ENCODE peak calls at places on chromosome 15, in five cellular contexts. One of them, this sample, is unnamed.

GRCh38 chr15:27095809-27096580 is 125.0 kb downstream of the GABRG3 start:
- DNase-seq in SK-N-SH: peak; percentile 80
- DNase-seq in transverse colon: no peak
- DNase-seq in stomach: no peak
- DNase-seq in spleen: no peak
- DNase-seq in this sample: no peak

GRCh38 chr15:87578776-87579175 is 677.8 kb downstream of the NTRK3 start:
- DNase-seq in SK-N-SH: no peak
- DNase-seq in transverse colon: no peak
- DNase-seq in spleen: no peak
- DNase-seq in stomach: no peak
- DNase-seq in this sample: no peak

GRCh38 chr15:101765772-101766456 is 37.4 kb upstream of the OR4F6 start:
- DNase-seq in stomach: no peak
- DNase-seq in SK-N-SH: no peak
- DNase-seq in spleen: no peak
- DNase-seq in transverse colon: no peak
- DNase-seq in this sample: no peak

GRCh38 chr15:68557469-68558317 is 21.1 kb upstream of the CORO2B start:
- DNase-seq in SK-N-SH: no peak
- DNase-seq in transverse colon: no peak
- DNase-seq in spleen: no peak
- DNase-seq in stomach: no peak
- DNase-seq in this sample: no peak

GRCh38 chr15:57544840-57545239 is 46.9 kb upstream of the MYZAP start:
- DNase-seq in spleen: no peak
- DNase-seq in transverse colon: no peak
- DNase-seq in SK-N-SH: no peak
- DNase-seq in stomach: no peak
- DNase-seq in this sample: no peak

GRCh38 chr15:20357139-20358065 is 184.2 kb downstream of the GOLGA6L6 start:
- DNase-seq in spleen: peak; percentile 85
- DNase-seq in stomach: peak; percentile 25
- DNase-seq in transverse colon: no peak
- DNase-seq in SK-N-SH: no peak
- DNase-seq in this sample: no peak

GRCh38 chr15:38690737-38691332 is 126.2 kb upstream of the RASGRP1 start:
- DNase-seq in stomach: peak; percentile 73
- DNase-seq in SK-N-SH: peak; percentile 32
- DNase-seq in transverse colon: peak; percentile 76
- DNase-seq in spleen: no peak
- DNase-seq in this sample: peak; percentile 45

GRCh38 chr15:52217186-52217585 is 26.0 kb upstream of the GNB5 start:
- DNase-seq in stomach: peak; percentile 65
- DNase-seq in transverse colon: peak; percentile 19
- DNase-seq in spleen: no peak
- DNase-seq in SK-N-SH: no peak
- DNase-seq in this sample: no peak

GRCh38 chr15:31347067-31347975 is 20.7 kb downstream of the KLF13 start:
- DNase-seq in stomach: no peak
- DNase-seq in transverse colon: no peak
- DNase-seq in SK-N-SH: no peak
- DNase-seq in spleen: peak; percentile 93
- DNase-seq in this sample: no peak

GRCh38 chr15:31316135-31316795 is 10.4 kb upstream of the KLF13 start:
- DNase-seq in transverse colon: no peak
- DNase-seq in stomach: no peak
- DNase-seq in spleen: no peak
- DNase-seq in SK-N-SH: no peak
- DNase-seq in this sample: no peak

GRCh38 chr15:68311464-68311835 is 33.9 kb downstream of the FEM1B start:
- DNase-seq in SK-N-SH: no peak
- DNase-seq in transverse colon: no peak
- DNase-seq in stomach: no peak
- DNase-seq in spleen: peak; percentile 51
- DNase-seq in this sample: no peak

GRCh38 chr15:38883987-38884386 is 319.4 kb upstream of the RASGRP1 start:
- DNase-seq in SK-N-SH: peak; percentile 67
- DNase-seq in transverse colon: no peak
- DNase-seq in spleen: no peak
- DNase-seq in stomach: no peak
- DNase-seq in this sample: no peak

DNA sequence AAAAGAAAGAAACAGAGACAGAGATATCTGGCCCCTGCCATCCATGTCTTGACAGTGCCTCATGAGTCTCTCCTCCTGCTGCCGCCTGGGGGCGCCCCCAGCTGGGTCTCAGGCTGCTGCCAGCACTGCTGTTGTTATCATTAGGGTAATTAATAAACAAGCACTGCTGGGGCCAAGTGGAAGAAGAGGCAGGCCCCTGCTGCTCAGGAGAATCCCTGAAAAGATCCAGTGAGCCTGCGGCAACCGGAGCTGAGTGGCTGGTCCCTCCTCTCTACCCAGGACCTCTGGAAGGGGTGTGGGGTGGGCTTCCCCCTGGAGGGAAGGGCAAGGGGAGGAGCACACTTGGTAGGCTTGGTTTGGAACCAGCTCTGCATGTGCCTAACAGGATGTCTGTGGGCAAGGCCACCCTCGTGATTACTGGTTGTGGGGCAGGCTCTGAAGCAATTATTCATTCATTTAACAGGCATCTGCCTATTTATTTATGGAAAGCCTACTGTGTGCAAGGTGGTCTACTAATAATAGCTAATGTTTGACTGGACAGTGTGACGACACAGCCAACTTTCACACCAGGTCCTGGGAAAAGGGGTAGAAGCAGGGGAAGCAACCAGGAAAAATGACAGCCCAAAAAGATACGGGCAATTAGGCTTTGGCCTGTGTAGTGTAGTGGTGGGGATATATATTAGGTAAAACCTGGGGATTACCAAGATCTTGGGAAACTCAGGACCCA is 1.2 kb upstream of the TYRO3 start:
- DNase-seq in SK-N-SH: peak; percentile 89
- DNase-seq in transverse colon: peak; percentile 60
- DNase-seq in stomach: peak; percentile 69
- DNase-seq in spleen: peak; percentile 88
- DNase-seq in this sample: peak; percentile 76
- H3K27ac ChIP-seq in SK-N-SH: peak overlapping the region; percentile 45
- H3K27ac ChIP-seq in transverse colon: no peak overlapping the region
- H3K27ac ChIP-seq in stomach: peak overlapping the region; percentile 32
- H3K27ac ChIP-seq in spleen: peak overlapping the region; percentile 75
- H3K27ac ChIP-seq in this sample: peak overlapping the region; percentile 47

GRCh38 chr15:58962136-58962535 is 25.3 kb upstream of the RNF111 start:
- DNase-seq in spleen: no peak
- DNase-seq in transverse colon: no peak
- DNase-seq in stomach: no peak
- DNase-seq in SK-N-SH: no peak
- DNase-seq in this sample: no peak
- TF ChIP-seq POLR2AphosphoS5 in spleen: no peak
- TF ChIP-seq POLR2AphosphoS5 in transverse colon: no peak
- TF ChIP-seq POLR2AphosphoS5 in stomach: no peak
- TF ChIP-seq POLR2AphosphoS5 in SK-N-SH: no peak
- TF ChIP-seq POLR2AphosphoS5 in this sample: no peak

GRCh38 chr15:43144512-43144911 is 11.1 kb downstream of the TMEM62 start:
- DNase-seq in transverse colon: no peak
- DNase-seq in spleen: no peak
- DNase-seq in SK-N-SH: no peak
- DNase-seq in stomach: no peak
- DNase-seq in this sample: no peak
- H3K27ac ChIP-seq in transverse colon: no peak overlapping the region
- H3K27ac ChIP-seq in spleen: no peak overlapping the region
- H3K27ac ChIP-seq in SK-N-SH: no peak overlapping the region
- H3K27ac ChIP-seq in stomach: no peak overlapping the region
- H3K27ac ChIP-seq in this sample: no peak overlapping the region

DNA sequence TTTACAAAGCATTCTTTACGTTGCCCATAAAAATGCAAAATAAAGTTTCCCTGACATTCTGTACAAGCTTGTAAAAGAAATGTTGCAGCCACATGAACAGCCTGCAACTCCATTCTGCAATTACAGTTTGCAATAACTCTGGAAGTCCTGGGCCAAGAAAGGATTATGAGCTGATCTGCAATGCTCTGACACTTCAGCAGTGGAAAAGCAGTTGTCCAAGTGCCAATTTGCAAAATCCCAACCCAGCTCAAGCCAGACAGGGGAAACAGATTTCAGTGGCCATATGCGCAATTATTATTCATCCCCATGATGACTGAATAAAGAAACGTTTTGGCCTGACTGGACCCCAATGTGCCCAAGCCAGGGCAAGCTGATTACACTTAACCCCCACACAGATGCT is 322.1 kb downstream of the MEX3B start:
- DNase-seq in spleen: no peak
- DNase-seq in transverse colon: no peak
- DNase-seq in SK-N-SH: no peak
- DNase-seq in stomach: no peak
- DNase-seq in this sample: no peak
- TF ChIP-seq POLR2AphosphoS5 in spleen: no peak
- TF ChIP-seq POLR2AphosphoS5 in transverse colon: no peak
- TF ChIP-seq POLR2AphosphoS5 in SK-N-SH: no peak
- TF ChIP-seq POLR2AphosphoS5 in stomach: no peak
- TF ChIP-seq POLR2AphosphoS5 in this sample: no peak

DNA sequence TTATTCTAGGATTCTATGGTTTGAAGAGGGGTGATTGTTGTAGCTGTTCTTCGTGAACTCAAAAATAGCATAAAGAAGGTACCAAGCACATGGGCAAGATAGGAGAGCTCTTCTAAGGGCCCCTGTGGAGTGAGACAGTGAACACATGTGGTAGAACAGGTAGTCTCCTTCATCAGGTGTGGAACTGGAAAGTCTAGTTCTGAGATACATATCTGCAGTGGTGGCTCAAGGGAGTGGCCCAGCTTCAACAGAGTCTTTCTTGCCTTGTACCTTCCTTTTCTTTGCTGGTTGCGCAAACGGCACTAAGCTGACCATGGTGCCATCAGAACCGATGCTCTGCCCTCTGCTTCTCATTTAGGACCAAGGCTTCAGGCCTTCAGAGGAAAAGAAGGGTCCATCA is 65.2 kb downstream of the CERS3 start:
- DNase-seq in transverse colon: no peak
- DNase-seq in stomach: no peak
- DNase-seq in SK-N-SH: no peak
- DNase-seq in spleen: no peak
- DNase-seq in this sample: no peak
- H3K27ac ChIP-seq in transverse colon: no peak overlapping the region
- H3K27ac ChIP-seq in stomach: no peak overlapping the region
- H3K27ac ChIP-seq in SK-N-SH: no peak overlapping the region
- H3K27ac ChIP-seq in spleen: no peak overlapping the region
- H3K27ac ChIP-seq in this sample: no peak overlapping the region

GRCh38 chr15:39976291-39977274 is 42.7 kb downstream of the EIF2AK4 start:
- DNase-seq in stomach: peak; percentile 28
- DNase-seq in SK-N-SH: peak; percentile 89
- DNase-seq in spleen: peak; percentile 76
- DNase-seq in transverse colon: peak; percentile 51
- DNase-seq in this sample: no peak
- TF ChIP-seq POLR2AphosphoS5 in stomach: peak; percentile 33
- TF ChIP-seq POLR2AphosphoS5 in SK-N-SH: no peak
- TF ChIP-seq POLR2AphosphoS5 in spleen: peak; percentile 5
- TF ChIP-seq POLR2AphosphoS5 in transverse colon: peak; percentile 37
- TF ChIP-seq POLR2AphosphoS5 in this sample: no peak

GRCh38 chr15:96264351-96264798 is 66.1 kb upstream of the NR2F2 start:
- DNase-seq in spleen: no peak
- DNase-seq in transverse colon: no peak
- DNase-seq in stomach: peak; percentile 62
- DNase-seq in SK-N-SH: no peak
- DNase-seq in this sample: no peak

GRCh38 chr15:96267463-96267862 is 63.0 kb upstream of the NR2F2 start:
- DNase-seq in spleen: no peak
- DNase-seq in stomach: no peak
- DNase-seq in transverse colon: no peak
- DNase-seq in SK-N-SH: no peak
- DNase-seq in this sample: no peak

GRCh38 chr15:96262497-96263268 is 67.8 kb upstream of the NR2F2 start:
- DNase-seq in transverse colon: no peak
- DNase-seq in stomach: no peak
- DNase-seq in SK-N-SH: no peak
- DNase-seq in spleen: no peak
- DNase-seq in this sample: no peak

GRCh38 chr15:96262097-96262496 is 68.4 kb upstream of the NR2F2 start:
- DNase-seq in transverse colon: no peak
- DNase-seq in spleen: no peak
- DNase-seq in stomach: no peak
- DNase-seq in SK-N-SH: no peak
- DNase-seq in this sample: no peak

GRCh38 chr15:96264801-96265515 is 65.5 kb upstream of the NR2F2 start:
- DNase-seq in stomach: no peak
- DNase-seq in SK-N-SH: no peak
- DNase-seq in spleen: no peak
- DNase-seq in transverse colon: no peak
- DNase-seq in this sample: no peak
- H3K27ac ChIP-seq in stomach: no peak overlapping the region
- H3K27ac ChIP-seq in SK-N-SH: no peak overlapping the region
- H3K27ac ChIP-seq in spleen: no peak overlapping the region
- H3K27ac ChIP-seq in transverse colon: no peak overlapping the region
- H3K27ac ChIP-seq in this sample: no peak overlapping the region

GRCh38 chr15:78063966-78064365 is 13.5 kb downstream of the TBC1D2B start:
- DNase-seq in stomach: no peak
- DNase-seq in SK-N-SH: no peak
- DNase-seq in transverse colon: no peak
- DNase-seq in spleen: no peak
- DNase-seq in this sample: no peak

GRCh38 chr15:78064544-78064943 is 13.0 kb downstream of the TBC1D2B start:
- DNase-seq in transverse colon: no peak
- DNase-seq in stomach: no peak
- DNase-seq in spleen: no peak
- DNase-seq in SK-N-SH: no peak
- DNase-seq in this sample: no peak

GRCh38 chr15:78065284-78065872 is 12.1 kb downstream of the TBC1D2B start:
- DNase-seq in SK-N-SH: no peak
- DNase-seq in stomach: peak; percentile 47
- DNase-seq in transverse colon: peak; percentile 66
- DNase-seq in spleen: no peak
- DNase-seq in this sample: no peak

GRCh38 chr15:78067328-78068241 is 9.9 kb downstream of the TBC1D2B start:
- DNase-seq in SK-N-SH: peak; percentile 77
- DNase-seq in transverse colon: no peak
- DNase-seq in stomach: peak; percentile 69
- DNase-seq in spleen: no peak
- DNase-seq in this sample: peak; percentile 76

GRCh38 chr15:78065973-78066946 is 11.3 kb downstream of the TBC1D2B start:
- DNase-seq in stomach: no peak
- DNase-seq in SK-N-SH: no peak
- DNase-seq in spleen: no peak
- DNase-seq in transverse colon: no peak
- DNase-seq in this sample: no peak
- TF ChIP-seq POLR2AphosphoS5 in stomach: no peak
- TF ChIP-seq POLR2AphosphoS5 in SK-N-SH: no peak
- TF ChIP-seq POLR2AphosphoS5 in spleen: no peak
- TF ChIP-seq POLR2AphosphoS5 in transverse colon: no peak
- TF ChIP-seq POLR2AphosphoS5 in this sample: no peak